ENCODE peak calls at places on chromosomes 3 and 15, in five cellular contexts. E is adipocyte, B is mammary epithelial cell, I is fibroblast of lung, X is mesendoderm. P is an unnamed sample.

GRCh38 chr3:56593455-56594158 is 36.6 kb downstream of the CCDC66 start:
- DNase-seq in E (no peak), B (no peak), I (no peak), X (no peak), P (no peak)

GRCh38 chr3:151197981-151198767 is 4.8 kb downstream of the GPR171 start:
- DNase-seq in E (peak; percentile 66), B (no peak), I (peak; percentile 53), X (no peak), P (no peak)

GRCh38 chr3:124504332-124505059 is 225.8 kb upstream of the UMPS start:
- DNase-seq in E (peak; percentile 72), B (peak; percentile 38), I (peak; percentile 63), X (no peak), P (no peak)

GRCh38 chr15:70470556-70471191 is 292.7 kb downstream of the UACA start:
- DNase-seq in E (no peak), B (no peak), I (no peak), X (no peak), P (no peak)

GRCh38 chr3:56761023-56761422 is 40.7 kb downstream of the ARHGEF3 start:
- DNase-seq in E (no peak), B (no peak), I (no peak), X (no peak), P (no peak)

GRCh38 chr15:77892335-77892734 is 185.2 kb downstream of the TBC1D2B start:
- DNase-seq in E (no peak), B (no peak), I (no peak), X (no peak), P (no peak)

GRCh38 chr3:122961146-122961545 is 66.4 kb downstream of the SEMA5B start:
- DNase-seq in E (peak; percentile 44), B (peak; percentile 37), I (peak; percentile 17), X (no peak), P (no peak)

GRCh38 chr15:90031231-90031791 is 30.2 kb downstream of the ZNF710 start:
- DNase-seq in E (no peak), B (peak; percentile 36), I (peak; percentile 11), X (peak; percentile 53), P (peak; percentile 56)

GRCh38 chr15:101169457-101170071 is 82.3 kb downstream of the CHSY1 start:
- DNase-seq in E (no peak), B (no peak), I (no peak), X (no peak), P (no peak)

GRCh38 chr15:60589253-60589652 is 110.3 kb upstream of the ICE2 start:
- DNase-seq in E (no peak), B (no peak), I (no peak), X (no peak), P (no peak)

GRCh38 chr3:146334151-146334550 is 83.2 kb upstream of the PLSCR4 start:
- DNase-seq in E (peak; percentile 76), B (peak; percentile 6), I (peak; percentile 68), X (no peak), P (no peak)

GRCh38 chr15:29534378-29534777 is 264.8 kb upstream of the NSMCE3 start:
- DNase-seq in E (peak; percentile 1), B (no peak), I (no peak), X (peak; percentile 48), P (no peak)

GRCh38 chr3:134353831-134354611 is 20.2 kb downstream of the AMOTL2 start:
- DNase-seq in E (no peak), B (no peak), I (no peak), X (no peak), P (peak; percentile 84)

GRCh38 chr3:134357261-134357913 is 16.9 kb downstream of the AMOTL2 start:
- DNase-seq in E (no peak), B (no peak), I (no peak), X (no peak), P (peak; percentile 48)

GRCh38 chr3:134356411-134357040 is 17.7 kb downstream of the AMOTL2 start:
- DNase-seq in E (no peak), B (no peak), I (no peak), X (no peak), P (peak; percentile 50)

GRCh38 chr3:134354612-134355275 is 19.5 kb downstream of the AMOTL2 start:
- DNase-seq in E (no peak), B (no peak), I (no peak), X (no peak), P (peak; percentile 79)

GRCh38 chr3:134355416-134355815 is 18.8 kb downstream of the AMOTL2 start:
- DNase-seq in E (no peak), B (no peak), I (no peak), X (no peak), P (peak; percentile 53)
- H3K9ac ChIP-seq in E (peak overlapping the region; percentile 94), B (no peak overlapping the region), I (no peak overlapping the region), X (no peak overlapping the region), P (no peak overlapping the region)

DNA sequence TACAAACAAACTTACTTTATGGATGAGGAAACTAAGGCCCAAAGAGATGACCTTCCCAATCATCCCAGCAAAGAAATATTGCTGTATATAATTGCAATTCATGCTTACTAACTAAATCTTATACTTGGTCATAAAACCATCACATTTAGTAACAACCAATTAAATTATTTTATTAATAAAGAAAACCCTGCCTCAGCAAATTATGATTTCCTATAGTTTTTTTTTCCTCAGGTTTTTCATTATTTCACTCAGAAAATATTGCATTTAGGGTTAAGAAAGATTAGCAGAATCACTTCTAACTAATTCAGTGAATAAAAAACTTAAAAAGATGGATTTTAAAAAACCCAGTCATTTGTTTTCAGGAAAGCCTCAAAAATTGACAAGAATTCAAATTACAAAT is 86.5 kb upstream of the GADL1 start:
- DNase-seq in E (no peak), B (no peak), I (no peak), X (no peak), P (no peak)
- H3K4me1 ChIP-seq in E (peaks cover 4% of the 10 kb centered on the region), B (no peaks in the 10 kb centered on the region), I (no peaks in the 10 kb centered on the region), X (peaks cover 12% of the 10 kb centered on the region), P (peaks cover 16% of the 10 kb centered on the region)

GRCh38 chr15:38726187-38726586 is 161.6 kb upstream of the RASGRP1 start:
- DNase-seq in E (no peak), B (peak; percentile 36), I (no peak), X (no peak), P (no peak)

GRCh38 chr15:38724827-38725226 is 160.2 kb upstream of the RASGRP1 start:
- DNase-seq in E (no peak), B (no peak), I (no peak), X (no peak), P (no peak)

DNA sequence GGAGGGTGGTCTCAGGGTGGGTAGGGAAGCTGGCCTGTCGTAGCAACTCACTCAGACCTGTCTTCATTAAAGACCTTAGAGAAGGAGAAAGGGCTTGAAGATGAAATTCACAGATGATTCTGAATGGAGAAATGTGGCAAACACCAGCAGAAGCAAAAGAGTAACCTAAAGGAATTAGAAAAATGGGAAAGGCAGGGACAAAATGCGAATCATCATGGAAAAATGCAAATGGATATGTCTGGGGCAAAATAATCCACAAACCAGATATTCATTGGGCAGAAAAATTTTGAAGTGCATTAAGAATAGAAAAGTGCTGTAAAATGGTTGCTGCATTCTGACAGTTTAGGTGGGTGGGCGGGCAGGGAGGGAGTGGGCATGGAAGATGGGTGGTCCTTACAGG is 156.9 kb upstream of the RASGRP1 start:
- DNase-seq in E (peak; percentile 42), B (no peak), I (no peak), X (no peak), P (no peak)
- H3K9ac ChIP-seq in E (peak overlapping the region; percentile 35), B (no peak overlapping the region), I (no peak overlapping the region), X (no peak overlapping the region), P (no peak overlapping the region)

GRCh38 chr3:119628816-119629445 is 31.2 kb downstream of the PLA1A start:
- DNase-seq in E (peak; percentile 30), B (peak; percentile 14), I (peak; percentile 43), X (no peak), P (no peak)

GRCh38 chr3:119628390-119628789 is 30.7 kb downstream of the PLA1A start:
- DNase-seq in E (no peak), B (no peak), I (no peak), X (no peak), P (no peak)

GRCh38 chr3:119625451-119626153 is 27.9 kb downstream of the PLA1A start:
- DNase-seq in E (no peak), B (no peak), I (no peak), X (peak; percentile 67), P (no peak)

GRCh38 chr3:119630119-119630518 is 30.3 kb downstream of the POPDC2 start:
- DNase-seq in E (no peak), B (no peak), I (no peak), X (no peak), P (peak; percentile 58)

GRCh38 chr3:119627461-119627860 is 29.8 kb downstream of the PLA1A start:
- DNase-seq in E (no peak), B (no peak), I (no peak), X (no peak), P (no peak)
- H3K4me1 ChIP-seq in E (peaks cover 40% of the 10 kb centered on the region), B (no peaks in the 10 kb centered on the region), I (peaks cover 3% of the 10 kb centered on the region), X (peaks cover 11% of the 10 kb centered on the region), P (peaks cover 3% of the 10 kb centered on the region)

DNA sequence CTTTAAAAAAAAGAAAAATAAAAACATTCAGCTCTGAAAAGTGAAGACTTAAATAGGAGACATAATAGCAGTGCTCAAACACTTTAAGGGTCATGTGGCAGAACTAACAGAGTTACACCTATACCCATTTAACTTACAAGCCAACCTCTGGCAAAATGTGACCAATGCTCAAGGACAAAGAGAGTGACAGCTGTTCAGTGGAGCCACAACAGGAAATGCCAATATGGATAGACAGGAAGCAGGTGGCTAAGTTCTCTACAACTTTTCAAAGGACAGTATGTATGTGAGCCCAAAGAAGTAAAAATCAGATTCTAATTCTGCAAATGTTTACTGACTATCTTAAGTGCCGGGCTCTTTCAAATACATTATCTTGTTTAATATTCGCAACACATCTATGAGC is 3.4 kb downstream of the TMCC1 start:
- DNase-seq in E (no peak), B (no peak), I (no peak), X (no peak), P (no peak)
- H3K9ac ChIP-seq in E (no peak overlapping the region), B (no peak overlapping the region), I (no peak overlapping the region), X (no peak overlapping the region), P (no peak overlapping the region)

GRCh38 chr15:64854041-64854440 is 12.3 kb downstream of the PLEKHO2 start:
- DNase-seq in E (no peak), B (no peak), I (peak; percentile 50), X (no peak), P (peak; percentile 37)
- H3K4me1 ChIP-seq in E (peaks cover 78% of the 10 kb centered on the region), B (peaks cover 50% of the 10 kb centered on the region), I (peaks cover 69% of the 10 kb centered on the region), X (peaks cover 7% of the 10 kb centered on the region), P (no peaks in the 10 kb centered on the region)

P was measured in endodermal cell.